ENCODE peak calls at places on chromosomes 13 and 19, in six cellular contexts. B is right atrium auricular region; C is colonic mucosa; F is sigmoid colon; R is naive thymus-derived CD4-positive, alpha-beta T cell; X is left lung. P is an unnamed sample. For H3K9me3 and H3K27me3, the result is how much of the 10 kb centered on the place peaks cover.

GRCh38 chr13:27097691-27098090 is 73.9 kb downstream of the USP12 start:
- DNase-seq in X (no peak), C (no peak), R (no peak), F (no peak), B (no peak), P (no peak)

GRCh38 chr19:48152552-48152951 is 17.6 kb downstream of the LIG1 start:
- DNase-seq in X (no peak), B (peak), R (peak), C (peak), F (peak), P (peak)

GRCh38 chr19:21143846-21144245 is 2.0 kb downstream of the ZNF431 start:
- DNase-seq in C (no peak), X (no peak), R (no peak), F (no peak), B (no peak), P (no peak)

GRCh38 chr19:4969772-4970531 is 1.0 kb downstream of the KDM4B start:
- DNase-seq in R (peak), C (no peak), F (no peak), B (no peak), X (no peak), P (no peak)

GRCh38 chr19:16867211-16867610 is 21.6 kb upstream of the F2RL3 start:
- DNase-seq in F (no peak), X (no peak), C (no peak), R (no peak), B (no peak), P (no peak)

GRCh38 chr13:41302743-41303142 is 8.3 kb upstream of the NAA16 start:
- DNase-seq in C (no peak), F (no peak), B (no peak), R (no peak), X (no peak), P (no peak)

GRCh38 chr19:55688422-55689218 is 13.6 kb downstream of the EPN1 start:
- DNase-seq in C (peak), F (peak), X (peak), R (no peak), B (no peak), P (no peak)

GRCh38 chr19:38213911-38214625 is 10.0 kb downstream of the DPF1 start:
- DNase-seq in X (no peak), C (no peak), R (no peak), F (no peak), B (no peak), P (no peak)

GRCh38 chr19:27824108-27824507 is 1388.8 kb downstream of the UQCRFS1 start:
- DNase-seq in C (no peak), F (no peak), B (no peak), X (no peak), R (no peak), P (no peak)

GRCh38 chr19:49142866-49143335 is 12.3 kb downstream of the HRC start:
- DNase-seq in F (peak), X (peak), C (peak), R (no peak), B (peak), P (no peak)

GRCh38 chr19:6103217-6103644 is 7.1 kb downstream of the RFX2 start:
- DNase-seq in C (no peak), F (peak), X (peak), R (no peak), B (peak), P (no peak)

GRCh38 chr13:101242720-101243119 is 173.6 kb downstream of the NALCN start:
- DNase-seq in B (no peak), R (no peak), X (no peak), C (no peak), F (no peak), P (no peak)

GRCh38 chr19:30733826-30734550 is 361.8 kb downstream of the ZNF536 start:
- DNase-seq in X (no peak), B (no peak), F (no peak), R (no peak), C (no peak), P (no peak)

GRCh38 chr13:99972190-99972731 is 694 bp upstream of the ZIC5 start:
- DNase-seq in R (no peak), X (no peak), C (peak), F (no peak), B (peak), P (no peak)

GRCh38 chr19:18711893-18712292 is 28.4 kb downstream of the CRTC1 start:
- DNase-seq in F (no peak), B (no peak), X (no peak), C (no peak), R (no peak), P (no peak)

GRCh38 chr19:48600679-48601382 is 5.7 kb upstream of the SPACA4 start:
- DNase-seq in R (no peak), F (no peak), B (no peak), C (no peak), X (no peak), P (no peak)

GRCh38 chr13:47463002-47463401 is 538.1 kb downstream of the SUCLA2 start:
- DNase-seq in X (no peak), C (no peak), F (no peak), B (no peak), R (no peak), P (no peak)

GRCh38 chr19:3057275-3057714 is 5.0 kb downstream of the TLE5 start:
- DNase-seq in R (no peak), X (peak), B (peak), F (peak), C (peak), P (no peak)

GRCh38 chr19:33407716-33408115 is 34.2 kb downstream of the CEBPG start:
- DNase-seq in F (peak), B (no peak), R (no peak), X (no peak), C (no peak), P (no peak)

GRCh38 chr19:54654447-54655321 is 8.1 kb upstream of the LILRB4 start:
- DNase-seq in C (no peak), R (no peak), X (no peak), F (no peak), B (no peak), P (no peak)

GRCh38 chr13:32894589-32895001 is 121.6 kb upstream of the KL start:
- DNase-seq in C (no peak), F (no peak), X (no peak), R (no peak), B (no peak), P (no peak)

GRCh38 chr13:24005711-24006281 is 108.5 kb upstream of the C1QTNF9B start:
- DNase-seq in C (no peak), X (no peak), F (no peak), B (no peak), R (no peak), P (no peak)

GRCh38 chr13:99066219-99066618 is 88.4 kb upstream of the DOCK9 start:
- DNase-seq in F (no peak), B (no peak), R (no peak), X (no peak), C (no peak), P (no peak)

GRCh38 chr19:23777216-23777615 is 18.5 kb upstream of the ZNF681 start:
- DNase-seq in B (peak), F (no peak), R (no peak), X (no peak), C (no peak), P (no peak)

GRCh38 chr19:18428837-18429674 is 8.9 kb downstream of the ISYNA1 start:
- DNase-seq in F (peak), C (peak), R (peak), B (peak), X (peak), P (peak)

GRCh38 chr19:28009696-28010095 is 1203.3 kb downstream of the UQCRFS1 start:
- DNase-seq in R (no peak), F (no peak), B (no peak), C (no peak), X (no peak), P (no peak)

GRCh38 chr19:36112678-36113077 is 1.7 kb downstream of the OVOL3 start:
- DNase-seq in F (no peak), R (no peak), X (no peak), B (no peak), C (no peak), P (no peak)

GRCh38 chr13:24217601-24218281 is 57.2 kb downstream of the SPATA13 start:
- DNase-seq in X (no peak), B (no peak), F (no peak), R (no peak), C (peak), P (no peak)

GRCh38 chr13:93771782-93772181 is 545.2 kb downstream of the GPC6 start:
- DNase-seq in C (no peak), R (no peak), X (no peak), F (no peak), B (no peak), P (no peak)

GRCh38 chr13:109093988-109094387 is 464.6 kb downstream of the MYO16 start:
- DNase-seq in C (no peak), B (no peak), F (no peak), R (no peak), X (no peak), P (no peak)

GRCh38 chr13:44212633-44213387 is 160.8 kb upstream of the SERP2 start:
- DNase-seq in X (no peak), R (no peak), F (peak), C (no peak), B (peak), P (no peak)

GRCh38 chr13:32642316-32642715 is 56.1 kb downstream of the PDS5B start:
- DNase-seq in X (no peak), R (no peak), C (no peak), B (no peak), F (no peak), P (no peak)

GRCh38 chr19:6021878-6022569 is 44.1 kb upstream of the RANBP3 start:
- DNase-seq in C (peak), X (peak), R (peak), B (peak), F (peak), P (peak)

GRCh38 chr13:40315416-40316064 is 350.9 kb downstream of the FOXO1 start:
- DNase-seq in F (no peak), C (no peak), X (no peak), R (peak), B (no peak), P (peak)

GRCh38 chr19:55689366-55690108 is 14.5 kb downstream of the EPN1 start:
- DNase-seq in R (no peak), C (no peak), F (peak), B (no peak), X (peak), P (no peak)

GRCh38 chr19:33496496-33496895 is 25.1 kb downstream of the PEPD start:
- DNase-seq in C (no peak), X (no peak), F (peak), B (no peak), R (no peak), P (no peak)

GRCh38 chr13:79943633-79944032 is 397.3 kb downstream of the SPRY2 start:
- DNase-seq in R (no peak), C (no peak), B (no peak), F (no peak), X (no peak), P (no peak)

GRCh38 chr19:45352914-45353796 is 12.6 kb downstream of the KLC3 start:
- DNase-seq in F (no peak), B (no peak), C (no peak), X (no peak), R (no peak), P (no peak)

DNA sequence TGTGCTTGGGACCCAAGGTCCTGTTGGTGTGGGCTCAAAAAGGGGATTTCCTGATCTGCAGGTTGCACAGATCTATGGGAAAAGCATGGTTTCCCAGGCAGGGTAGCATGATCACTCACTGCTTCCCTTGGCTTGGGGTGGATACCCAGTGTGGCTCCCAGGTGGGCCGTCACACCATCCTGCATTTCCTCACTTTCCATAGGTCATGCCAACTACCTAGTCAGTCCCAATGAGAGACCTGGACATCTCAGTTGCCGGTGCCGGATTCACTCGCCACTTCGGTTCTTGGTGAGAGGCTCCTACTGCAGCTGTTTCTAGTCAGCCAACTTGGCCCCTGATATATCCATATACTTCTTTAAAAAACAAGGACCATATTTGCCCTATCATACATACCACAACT is 503.0 kb downstream of the PCDH17 start:
- DNase-seq in C (no peak), B (no peak), R (no peak), X (no peak), F (no peak), P (no peak)
- H3K9me3 ChIP-seq in C (under half), B (under half), R (under half), X (under half), F (under half), P (under half)

DNA sequence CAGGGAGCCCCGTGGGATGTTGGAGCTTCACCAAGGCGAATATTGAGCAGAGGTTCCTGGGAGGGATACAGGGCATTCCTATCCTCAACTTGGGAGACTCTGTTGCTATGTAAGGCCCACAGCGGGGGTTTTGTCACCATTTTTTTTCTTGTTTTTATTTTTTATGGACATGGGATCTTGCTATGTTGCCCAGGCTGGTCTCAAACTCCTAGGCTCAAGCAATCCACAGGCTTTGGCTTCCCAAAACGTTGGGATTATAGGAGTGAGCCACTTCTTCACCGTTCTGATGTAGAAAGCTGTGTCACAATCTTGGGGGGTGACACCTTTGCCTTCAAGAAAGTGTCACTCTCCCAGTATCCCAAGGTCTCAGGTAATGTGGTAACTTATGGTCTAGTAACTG is 2.6 kb downstream of the DLL3 start:
- DNase-seq in F (no peak), C (no peak), X (no peak), B (no peak), R (no peak), P (no peak)
- H3K27me3 ChIP-seq in F (half or more), C (under half), X (half or more), B (under half), R (under half), P (under half)

DNA sequence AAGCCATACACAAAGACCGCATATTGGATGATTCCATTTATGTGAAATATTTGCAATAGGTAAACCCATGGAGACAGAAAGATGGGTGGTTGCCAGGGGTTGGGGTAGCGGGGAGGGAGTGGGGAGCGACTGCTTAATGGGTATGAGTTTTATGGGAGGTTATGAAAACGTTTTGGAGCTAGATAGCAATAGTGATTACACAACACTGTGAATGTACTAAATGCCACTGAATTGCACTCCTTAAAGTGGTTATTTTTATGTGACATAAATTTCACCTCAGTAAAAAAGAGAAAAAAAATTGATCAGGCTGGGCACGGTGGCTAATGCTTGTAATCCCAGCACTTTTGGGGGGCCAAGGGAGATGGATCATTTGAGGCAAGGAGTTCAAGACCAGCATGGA is 36.6 kb downstream of the GRIK5 start:
- DNase-seq in C (no peak), X (no peak), R (no peak), F (no peak), B (no peak), P (no peak)
- H3K9me3 ChIP-seq in C (under half), X (under half), R (under half), F (under half), B (under half), P (under half)

GRCh38 chr19:1858412-1859081 is 4.8 kb downstream of the KLF16 start:
- DNase-seq in X (no peak), B (no peak), R (no peak), C (no peak), F (no peak), P (no peak)

GRCh38 chr19:1860821-1861598 is 2.4 kb downstream of the KLF16 start:
- DNase-seq in B (no peak), C (peak), R (no peak), F (no peak), X (peak), P (no peak)

GRCh38 chr19:1860133-1860775 is 3.1 kb downstream of the KLF16 start:
- DNase-seq in R (peak), X (peak), B (no peak), C (peak), F (peak), P (peak)

GRCh38 chr19:1857648-1858326 is 5.6 kb downstream of the KLF16 start:
- DNase-seq in B (no peak), R (no peak), X (peak), F (no peak), C (peak), P (no peak)

DNA sequence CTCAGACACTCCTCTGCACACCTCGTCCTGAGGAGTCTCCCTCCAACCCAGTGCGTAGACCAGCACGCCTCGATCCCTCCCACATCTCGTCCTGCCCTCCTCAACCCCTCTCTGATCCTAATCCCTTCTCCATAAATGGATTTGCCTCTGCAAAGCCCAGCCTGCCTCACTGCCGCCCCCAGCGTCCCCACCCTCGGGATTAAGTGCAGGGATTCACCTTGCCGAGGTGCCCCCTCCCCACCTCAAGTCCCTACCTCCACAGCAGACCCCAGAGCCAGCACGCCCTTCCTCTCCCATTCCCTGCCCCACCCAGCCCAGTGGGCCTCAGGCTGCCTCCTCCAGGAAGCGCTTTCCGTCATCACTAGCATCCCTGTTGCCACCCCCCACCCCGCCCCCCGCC is 4.1 kb downstream of the KLF16 start:
- DNase-seq in X (peak), C (no peak), B (no peak), R (no peak), F (no peak), P (no peak)
- H3K27me3 ChIP-seq in X (under half), C (under half), B (under half), R (under half), F (under half), P (under half)

GRCh38 chr13:18962168-18962734 is 219.4 kb downstream of the TUBA3C start:
- DNase-seq in R (no peak), X (no peak), F (no peak), C (no peak), B (no peak), P (no peak)

GRCh38 chr13:18964942-18965341 is 216.7 kb downstream of the TUBA3C start:
- DNase-seq in F (no peak), R (no peak), C (no peak), X (no peak), B (no peak), P (no peak)

GRCh38 chr13:18961383-18962117 is 220.1 kb downstream of the TUBA3C start:
- DNase-seq in C (no peak), B (no peak), R (no peak), X (no peak), F (no peak), P (no peak)

GRCh38 chr13:18960637-18961227 is 220.9 kb downstream of the TUBA3C start:
- DNase-seq in R (no peak), F (no peak), X (no peak), C (no peak), B (no peak), P (no peak)

DNA sequence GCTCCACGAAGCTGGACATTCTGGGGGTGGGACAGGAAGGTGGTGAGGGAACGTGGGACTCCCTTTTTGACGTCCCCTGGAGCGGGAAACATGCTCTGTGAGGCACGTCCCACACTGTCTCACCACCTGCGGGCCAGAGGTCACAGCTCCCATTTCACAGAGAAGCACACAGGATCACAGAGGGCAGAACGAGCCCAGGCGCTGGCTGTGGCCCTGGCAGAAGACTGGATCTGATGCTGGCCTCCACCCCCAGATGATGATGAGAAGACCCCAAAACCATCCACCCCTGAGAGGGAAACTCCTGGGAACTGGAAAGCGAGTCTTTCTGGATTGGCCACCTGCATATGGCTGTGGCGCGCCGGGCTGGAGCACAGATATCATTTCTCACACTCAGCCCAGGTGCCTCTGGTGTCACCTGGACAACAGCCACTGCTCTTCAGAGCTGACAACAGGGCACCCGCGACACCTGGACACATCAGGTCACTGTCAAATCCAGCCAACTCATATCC is 216.2 kb downstream of the TUBA3C start:
- DNase-seq in R (no peak), B (no peak), C (no peak), F (no peak), X (no peak), P (no peak)
- H3K9me3 ChIP-seq in R (under half), B (under half), C (under half), F (under half), X (under half), P (under half)

DNA sequence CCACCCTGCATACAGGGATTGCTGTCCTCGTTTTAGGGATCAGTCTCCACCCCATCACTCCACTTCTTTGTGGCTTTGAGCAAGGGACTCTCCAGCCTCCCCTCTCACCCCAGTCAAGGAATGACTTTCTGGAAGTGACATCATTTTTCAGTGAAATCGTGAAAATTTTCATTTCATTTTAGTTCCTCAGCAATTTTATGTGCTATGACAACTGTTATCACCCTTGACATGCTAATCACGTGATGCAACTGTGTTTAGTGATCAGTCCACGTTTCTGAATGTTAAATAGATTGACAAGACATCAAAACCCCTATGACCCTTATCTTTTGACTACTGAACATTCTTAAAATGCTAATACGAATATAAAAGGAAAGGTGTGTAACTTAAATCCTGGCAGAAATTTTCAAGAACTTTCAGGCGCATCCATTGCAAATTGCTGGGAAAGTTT is 8.0 kb downstream of the C19orf81 start:
- DNase-seq in B (no peak), R (no peak), C (no peak), X (no peak), F (no peak), P (no peak)
- H3K27me3 ChIP-seq in B (under half), R (under half), C (under half), X (half or more), F (half or more), P (under half)

GRCh38 chr13:51882570-51883225 is 20.9 kb downstream of the CCDC70 start:
- DNase-seq in F (no peak), C (peak), B (no peak), X (no peak), R (no peak), P (no peak)
- H3K9me3 ChIP-seq in F (under half), C (under half), B (under half), X (under half), R (under half), P (under half)

P was measured in effector memory CD4-positive, alpha-beta T cell.